ENCODE peak calls at places on chromosomes 11 and 22, in six cellular contexts. T is right lobe of liver; G is CD4-positive, alpha-beta T cell; L is dorsolateral prefrontal cortex; S is psoas muscle; D is pancreas. J is an unnamed sample.

GRCh38 chr11:70912226-70912840 is 340.0 kb downstream of the SHANK2 start:
- DNase-seq in D (no peak), L (no peak), G (no peak), T (no peak), S (no peak), J (no peak)

GRCh38 chr11:44627911-44628729 is 62.7 kb downstream of the CD82 start:
- DNase-seq in D (peak; percentile 66), L (peak; percentile 94), G (no peak), S (peak; percentile 87), T (peak; percentile 67), J (no peak)

GRCh38 chr11:11148104-11148509 is 204.9 kb downstream of the CSNK2A3 start:
- DNase-seq in D (peak; percentile 64), G (no peak), S (peak; percentile 93), L (no peak), T (peak; percentile 78), J (no peak)

GRCh38 chr11:45280449-45280848 is 5.7 kb downstream of the SYT13 start:
- DNase-seq in S (no peak), D (no peak), L (no peak), T (no peak), G (no peak), J (no peak)

GRCh38 chr11:121374286-121374985 is 77.7 kb upstream of the SORL1 start:
- DNase-seq in L (no peak), T (no peak), G (no peak), D (no peak), S (no peak), J (no peak)

GRCh38 chr11:110711776-110712642 is at the start of gene ARHGAP20:
- DNase-seq in S (peak; percentile 83), G (no peak), L (peak; percentile 67), D (peak; percentile 50), T (peak; percentile 83), J (no peak)

GRCh38 chr11:61959678-61960077 is 7.8 kb downstream of the FTH1 start:
- DNase-seq in G (no peak), S (no peak), D (peak; percentile 20), L (no peak), T (no peak), J (no peak)

GRCh38 chr11:40290031-40290650 is 1169.3 kb downstream of the LRRC4C start:
- DNase-seq in D (no peak), T (no peak), L (no peak), G (no peak), S (no peak), J (no peak)

GRCh38 chr11:110173775-110174644 is 80.8 kb downstream of the ZC3H12C start:
- DNase-seq in T (peak; percentile 61), L (peak; percentile 60), S (peak; percentile 76), D (peak; percentile 68), G (peak; percentile 52), J (peak; percentile 48)

GRCh38 chr11:130476200-130476921 is 27.9 kb downstream of the ADAMTS15 start:
- DNase-seq in D (no peak), T (no peak), G (no peak), L (no peak), S (no peak), J (no peak)

GRCh38 chr11:132126973-132127900 is 756.8 kb downstream of the NTM start:
- DNase-seq in S (no peak), L (peak; percentile 56), D (peak; percentile 53), T (peak; percentile 63), G (no peak), J (no peak)

DNA sequence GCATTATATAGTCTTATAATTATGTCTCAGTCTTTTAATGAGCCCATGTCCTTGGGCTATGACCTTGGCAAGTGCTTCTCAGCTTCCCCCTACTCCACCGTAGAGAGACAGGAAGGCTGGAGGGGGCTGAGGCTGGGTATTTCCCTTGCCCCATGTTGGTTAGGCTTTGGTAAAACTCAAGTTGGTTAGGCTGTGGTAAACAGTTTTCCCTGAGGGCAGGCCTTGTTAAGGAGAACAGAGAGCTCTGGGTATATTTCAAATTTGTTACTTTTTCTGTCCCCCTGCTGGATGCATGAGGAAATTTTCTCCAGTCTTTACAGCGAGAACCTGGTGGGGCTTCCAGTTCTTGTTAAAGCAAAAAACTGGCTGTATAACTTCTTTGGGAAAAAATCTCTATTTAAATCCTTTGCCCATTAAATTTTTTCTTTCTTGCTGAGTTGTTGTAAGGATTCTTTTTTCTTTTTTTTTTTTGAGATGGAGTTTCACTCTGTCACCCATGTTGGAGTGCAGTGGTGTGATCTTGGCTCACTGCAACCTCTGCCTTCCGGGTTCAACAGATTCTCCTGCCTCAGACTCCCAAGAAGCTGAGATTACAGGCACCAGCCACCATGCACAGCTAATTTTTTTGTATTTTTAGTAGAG is 12.2 kb upstream of the DCHS1 start:
- DNase-seq in G (no peak), D (no peak), S (no peak), T (no peak), L (no peak), J (no peak)
- TF ChIP-seq CTCF in G (peak; percentile 67), D (peak; percentile 40), S (peak; percentile 41), T (peak; percentile 60), L (peak; percentile 45), J (peak; percentile 66)

DNA sequence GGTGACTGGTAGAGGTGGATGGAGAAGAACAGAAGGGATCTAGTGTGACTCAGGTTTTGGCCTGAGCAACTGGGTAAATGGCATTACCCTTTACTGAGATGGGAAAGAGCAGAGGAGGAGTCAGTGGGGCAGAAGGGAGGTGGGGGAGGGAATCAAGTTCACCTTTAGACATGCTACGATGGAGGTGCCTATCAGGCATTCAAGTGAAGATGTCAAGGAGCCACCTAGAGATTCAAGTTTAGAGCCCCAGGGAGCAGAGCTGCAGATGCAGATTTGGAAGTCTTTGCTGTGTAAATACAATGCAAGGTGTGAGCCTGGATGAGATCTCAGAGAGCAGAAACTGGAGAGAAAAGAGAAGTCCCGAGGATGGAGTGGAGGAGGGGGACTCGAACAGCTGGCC is 979 bp upstream of the MOGAT2 start:
- DNase-seq in G (no peak), T (no peak), D (no peak), S (no peak), L (no peak), J (no peak)
- TF ChIP-seq CTCF in G (no peak), T (no peak), D (no peak), S (no peak), L (no peak), J (no peak)

GRCh38 chr22:37633082-37633692 is 6.3 kb upstream of the SH3BP1 start:
- DNase-seq in T (no peak), G (no peak), S (no peak), D (no peak), L (no peak), J (peak; percentile 58)

GRCh38 chr22:37633693-37634504 is 5.6 kb upstream of the SH3BP1 start:
- DNase-seq in G (no peak), L (peak; percentile 80), D (no peak), T (peak; percentile 75), S (peak; percentile 94), J (peak; percentile 66)

GRCh38 chr22:37635157-37635556 is 4.3 kb upstream of the SH3BP1 start:
- DNase-seq in D (no peak), G (no peak), S (no peak), T (no peak), L (no peak), J (no peak)

GRCh38 chr22:37636186-37636948 is 3.1 kb upstream of the SH3BP1 start:
- DNase-seq in L (no peak), T (no peak), S (no peak), D (no peak), G (no peak), J (peak; percentile 39)

DNA sequence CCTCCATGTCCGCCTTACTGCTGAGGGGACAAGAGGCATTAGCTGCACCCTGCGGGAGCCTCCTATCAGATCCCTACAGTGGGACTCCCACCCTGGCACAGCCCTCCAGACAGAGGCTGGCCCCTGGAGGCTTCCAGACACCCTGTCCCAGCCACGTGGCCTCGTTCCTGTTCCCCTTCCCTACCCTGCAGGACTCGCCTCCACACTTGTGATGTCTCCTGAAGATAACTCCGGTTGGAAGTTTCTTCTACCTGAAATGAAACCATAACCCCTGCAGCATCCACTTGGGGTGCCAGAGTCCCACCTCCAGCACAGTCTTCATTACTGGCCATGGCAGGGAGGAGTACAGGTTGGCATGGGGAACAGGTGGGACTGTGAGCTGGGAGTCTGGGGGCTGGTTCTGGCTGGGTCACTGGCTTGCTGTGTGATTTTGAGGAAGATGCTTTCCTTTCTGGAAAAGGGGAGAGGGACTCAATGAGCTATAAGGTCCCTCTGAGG is 4.9 kb upstream of the SH3BP1 start:
- DNase-seq in S (no peak), D (no peak), L (no peak), G (no peak), T (no peak), J (no peak)
- TF ChIP-seq CTCF in S (no peak), D (no peak), L (no peak), G (peak; percentile 15), T (no peak), J (no peak)

DNA sequence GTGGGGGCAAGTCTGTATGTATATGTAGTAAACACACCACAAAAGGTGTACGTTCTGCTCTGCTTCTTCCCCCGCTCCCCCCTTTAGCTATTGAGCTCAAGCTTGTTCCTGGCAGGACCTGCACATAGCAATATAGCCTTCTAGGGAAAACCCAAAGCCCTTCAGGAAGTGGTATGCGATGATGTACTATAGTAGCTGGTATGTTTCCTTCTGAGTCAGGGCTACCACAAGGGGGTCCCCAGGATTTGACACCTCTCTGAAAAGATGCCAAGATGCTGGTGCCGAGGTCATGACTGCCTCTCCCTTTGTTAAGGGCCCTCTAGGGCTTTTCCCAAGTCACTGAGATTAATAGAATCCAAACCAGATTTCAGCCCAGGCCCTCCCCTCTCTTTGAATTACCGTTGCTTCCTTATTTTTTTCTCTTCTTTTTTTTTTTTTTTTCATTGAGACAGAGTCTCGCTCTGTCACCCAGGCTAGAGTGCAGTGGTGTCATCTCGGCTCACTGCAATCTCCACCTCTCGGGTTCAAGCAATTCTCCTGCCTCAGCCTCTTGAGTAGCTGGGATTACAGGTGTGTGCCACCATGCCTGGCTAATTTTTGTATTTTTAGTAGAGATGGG is 268.4 kb downstream of the ETS1 start:
- DNase-seq in T (no peak), G (no peak), L (no peak), D (no peak), S (no peak), J (peak; percentile 62)
- TF ChIP-seq CTCF in T (no peak), G (peak; percentile 25), L (no peak), D (no peak), S (no peak), J (no peak)

GRCh38 chr11:67354314-67355022 is 1.1 kb upstream of the POLD4 start:
- DNase-seq in D (peak; percentile 81), S (peak; percentile 82), G (no peak), T (peak; percentile 85), L (no peak), J (no peak)
- TF ChIP-seq CTCF in D (no peak), S (no peak), G (no peak), T (no peak), L (no peak), J (no peak)

DNA sequence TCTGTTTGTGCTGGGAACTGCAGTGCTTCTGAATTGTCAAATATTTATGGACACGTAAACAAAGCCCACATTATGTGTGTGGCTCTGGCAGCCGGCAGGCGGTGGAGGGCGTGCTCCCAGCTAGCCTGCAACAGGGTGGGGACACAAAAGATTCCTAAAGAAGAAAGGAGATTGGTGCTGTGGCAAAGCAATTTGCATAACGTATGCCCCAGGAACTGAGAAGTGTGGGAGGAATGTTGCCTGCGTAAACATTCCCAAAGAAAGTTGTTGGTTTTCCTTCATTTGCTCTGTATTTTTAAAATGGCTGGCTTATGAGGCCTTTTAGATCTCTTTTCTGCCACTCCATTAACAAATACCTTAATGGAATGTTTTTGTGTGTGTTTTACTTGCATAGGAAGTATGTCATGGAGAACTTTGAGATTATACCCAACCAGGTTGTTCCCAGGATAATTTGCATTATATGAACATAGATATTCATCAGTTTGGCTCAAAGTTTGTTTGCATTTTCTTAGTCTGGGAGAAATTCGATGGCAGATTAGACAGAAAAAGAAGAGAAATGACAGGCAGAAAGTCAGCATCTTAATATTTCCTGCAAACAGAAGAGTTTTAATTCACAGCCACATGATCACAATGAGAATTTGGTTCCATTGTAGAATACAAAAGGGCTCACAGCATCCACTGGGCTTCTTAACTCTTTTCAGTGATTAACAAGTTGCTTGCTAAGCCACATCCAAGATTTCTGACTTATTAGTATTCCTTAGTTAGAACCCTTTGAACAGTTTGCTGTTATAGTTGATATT is 41.8 kb upstream of the DLAT start:
- DNase-seq in T (peak; percentile 80), D (peak; percentile 78), S (no peak), L (peak; percentile 47), G (no peak), J (no peak)
- TF ChIP-seq CTCF in T (peak; percentile 30), D (no peak), S (no peak), L (peak; percentile 32), G (no peak), J (no peak)

J was measured in natural killer cell.